ENCODE peak calls at places on chromosome 3, in six cellular contexts. One of them, this sample, is unnamed.

GRCh38 chr3:106452096-106452495 is 583.3 kb upstream of the CBLB start:
- DNase-seq in GM12891: no peak
- DNase-seq in K562: no peak
- DNase-seq in HepG2: no peak
- DNase-seq in GM12878: no peak
- DNase-seq in H1: no peak
- DNase-seq in this sample: no peak

GRCh38 chr3:107951111-107951510 is 139.7 kb downstream of the CD47 start:
- DNase-seq in K562: no peak
- DNase-seq in GM12891: no peak
- DNase-seq in H1: no peak
- DNase-seq in HepG2: no peak
- DNase-seq in GM12878: no peak
- DNase-seq in this sample: no peak

GRCh38 chr3:72345237-72345878 is 502.9 kb downstream of the SHQ1 start:
- DNase-seq in GM12878: no peak
- DNase-seq in H1: no peak
- DNase-seq in GM12891: no peak
- DNase-seq in HepG2: no peak
- DNase-seq in K562: no peak
- DNase-seq in this sample: no peak

GRCh38 chr3:21310176-21310575 is 440.8 kb downstream of the ZNF385D start:
- DNase-seq in H1: no peak
- DNase-seq in K562: no peak
- DNase-seq in GM12891: no peak
- DNase-seq in HepG2: no peak
- DNase-seq in GM12878: no peak
- DNase-seq in this sample: no peak

GRCh38 chr3:178568152-178568753 is 32.0 kb downstream of the KCNMB2 start:
- DNase-seq in HepG2: no peak
- DNase-seq in H1: no peak
- DNase-seq in GM12891: no peak
- DNase-seq in K562: no peak
- DNase-seq in GM12878: no peak
- DNase-seq in this sample: no peak

GRCh38 chr3:72889310-72890165 is 1.7 kb downstream of the GXYLT2 start:
- DNase-seq in K562: no peak
- DNase-seq in HepG2: no peak
- DNase-seq in H1: no peak
- DNase-seq in GM12891: no peak
- DNase-seq in GM12878: no peak
- DNase-seq in this sample: no peak

GRCh38 chr3:24264748-24265158 is 229.9 kb downstream of the THRB start:
- DNase-seq in HepG2: peak; percentile 53
- DNase-seq in GM12878: no peak
- DNase-seq in GM12891: peak; percentile 16
- DNase-seq in H1: no peak
- DNase-seq in K562: peak; percentile 74
- DNase-seq in this sample: peak; percentile 12

GRCh38 chr3:8992199-8992598 is 28.9 kb upstream of the RAD18 start:
- DNase-seq in GM12878: no peak
- DNase-seq in K562: no peak
- DNase-seq in GM12891: no peak
- DNase-seq in H1: no peak
- DNase-seq in HepG2: no peak
- DNase-seq in this sample: no peak

GRCh38 chr3:112605285-112605684 is 35.7 kb downstream of the CCDC80 start:
- DNase-seq in GM12891: no peak
- DNase-seq in H1: no peak
- DNase-seq in GM12878: no peak
- DNase-seq in K562: no peak
- DNase-seq in HepG2: no peak
- DNase-seq in this sample: no peak

GRCh38 chr3:103319912-103320311 is 885.1 kb downstream of the ZPLD1 start:
- DNase-seq in GM12891: no peak
- DNase-seq in GM12878: no peak
- DNase-seq in HepG2: no peak
- DNase-seq in K562: no peak
- DNase-seq in H1: no peak
- DNase-seq in this sample: no peak

GRCh38 chr3:184635126-184635525 is 73.5 kb downstream of the EPHB3 start:
- DNase-seq in HepG2: no peak
- DNase-seq in GM12891: no peak
- DNase-seq in GM12878: no peak
- DNase-seq in H1: no peak
- DNase-seq in K562: no peak
- DNase-seq in this sample: no peak

GRCh38 chr3:126983653-126984390 is 907 bp downstream of the PLXNA1 start:
- DNase-seq in H1: peak; percentile 85
- DNase-seq in GM12878: no peak
- DNase-seq in GM12891: peak; percentile 60
- DNase-seq in K562: peak; percentile 61
- DNase-seq in HepG2: no peak
- DNase-seq in this sample: no peak

GRCh38 chr3:173395412-173396181 is 1.9 kb upstream of the NLGN1 start:
- DNase-seq in HepG2: no peak
- DNase-seq in H1: peak; percentile 85
- DNase-seq in GM12891: peak; percentile 35
- DNase-seq in GM12878: no peak
- DNase-seq in K562: peak; percentile 23
- DNase-seq in this sample: peak; percentile 30

GRCh38 chr3:143436231-143436930 is 316.8 kb downstream of the CHST2 start:
- DNase-seq in GM12891: no peak
- DNase-seq in HepG2: no peak
- DNase-seq in K562: no peak
- DNase-seq in H1: no peak
- DNase-seq in GM12878: no peak
- DNase-seq in this sample: no peak

GRCh38 chr3:178671261-178672191 is 135.3 kb downstream of the KCNMB2 start:
- DNase-seq in GM12878: no peak
- DNase-seq in HepG2: no peak
- DNase-seq in H1: no peak
- DNase-seq in K562: no peak
- DNase-seq in GM12891: no peak
- DNase-seq in this sample: no peak

GRCh38 chr3:31462050-31462569 is 70.6 kb upstream of the STT3B start:
- DNase-seq in H1: no peak
- DNase-seq in HepG2: peak; percentile 37
- DNase-seq in K562: peak; percentile 51
- DNase-seq in GM12891: no peak
- DNase-seq in GM12878: peak; percentile 64
- DNase-seq in this sample: peak; percentile 11
- TF ChIP-seq TAF1 in H1: no peak
- TF ChIP-seq TAF1 in HepG2: no peak
- TF ChIP-seq TAF1 in K562: no peak
- TF ChIP-seq TAF1 in GM12891: no peak
- TF ChIP-seq TAF1 in GM12878: no peak
- TF ChIP-seq TAF1 in this sample: no peak

DNA sequence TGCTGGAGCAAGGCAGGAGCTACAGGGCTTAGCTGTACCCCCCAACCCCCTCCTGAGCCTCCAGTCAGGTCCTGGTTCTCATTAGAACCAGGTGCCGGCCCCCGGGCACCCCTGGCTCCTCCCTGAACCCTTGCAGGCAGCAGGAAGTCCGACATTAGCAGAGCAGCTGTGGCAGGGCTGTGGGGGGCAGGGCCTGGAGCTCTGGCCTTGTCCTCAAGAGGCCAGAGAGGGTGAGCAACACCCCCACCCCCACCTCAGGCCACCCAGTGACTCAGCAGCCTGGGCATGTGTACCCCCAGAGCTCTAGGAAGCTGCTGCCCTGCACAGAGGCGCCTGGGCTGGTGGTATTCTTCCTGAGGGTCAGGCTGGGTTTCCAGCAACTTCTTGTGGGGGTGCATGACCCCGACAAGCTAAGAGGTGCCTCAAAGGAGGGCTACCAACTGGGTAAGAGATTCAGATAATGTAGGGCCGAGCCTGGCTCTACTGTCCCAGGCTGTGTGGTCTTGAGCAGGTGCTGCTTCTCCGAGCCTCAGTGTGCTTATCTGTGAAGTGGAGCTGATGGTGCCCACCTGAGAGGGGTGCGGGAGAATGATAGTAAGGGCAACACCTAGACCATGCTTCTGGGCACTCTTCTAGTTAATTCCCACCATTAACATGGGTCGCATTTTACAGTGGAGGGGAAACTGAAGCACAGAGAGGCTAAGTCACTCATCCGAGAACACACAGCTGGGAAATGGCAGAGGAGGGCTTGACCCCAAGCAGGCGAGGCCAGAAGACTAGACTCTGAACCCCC is 16.0 kb downstream of the H1-8 start:
- DNase-seq in HepG2: peak; percentile 74
- DNase-seq in GM12891: no peak
- DNase-seq in K562: peak; percentile 30
- DNase-seq in GM12878: no peak
- DNase-seq in H1: no peak
- DNase-seq in this sample: no peak
- TF ChIP-seq POLR2AphosphoS5 in HepG2: no peak
- TF ChIP-seq POLR2AphosphoS5 in GM12891: no peak
- TF ChIP-seq POLR2AphosphoS5 in K562: no peak
- TF ChIP-seq POLR2AphosphoS5 in GM12878: no peak
- TF ChIP-seq POLR2AphosphoS5 in H1: no peak
- TF ChIP-seq POLR2AphosphoS5 in this sample: no peak

GRCh38 chr3:123140591-123140990 is 61.2 kb upstream of the SEC22A start:
- DNase-seq in GM12891: no peak
- DNase-seq in K562: no peak
- DNase-seq in HepG2: no peak
- DNase-seq in GM12878: no peak
- DNase-seq in H1: no peak
- DNase-seq in this sample: no peak
- TF ChIP-seq POLR2A in GM12891: no peak
- TF ChIP-seq POLR2A in K562: no peak
- TF ChIP-seq POLR2A in HepG2: no peak
- TF ChIP-seq POLR2A in GM12878: no peak
- TF ChIP-seq POLR2A in H1: no peak
- TF ChIP-seq POLR2A in this sample: no peak

GRCh38 chr3:128845695-128846491 is 33.5 kb upstream of the ACAD9 start:
- DNase-seq in HepG2: peak; percentile 60
- DNase-seq in GM12878: peak; percentile 7
- DNase-seq in H1: peak; percentile 97
- DNase-seq in K562: peak; percentile 86
- DNase-seq in GM12891: peak; percentile 92
- DNase-seq in this sample: peak; percentile 88

GRCh38 chr3:128847631-128848370 is 31.6 kb upstream of the ACAD9 start:
- DNase-seq in HepG2: no peak
- DNase-seq in GM12878: no peak
- DNase-seq in H1: no peak
- DNase-seq in K562: no peak
- DNase-seq in GM12891: no peak
- DNase-seq in this sample: no peak

GRCh38 chr3:128844502-128844901 is 34.9 kb upstream of the ACAD9 start:
- DNase-seq in GM12891: no peak
- DNase-seq in K562: no peak
- DNase-seq in GM12878: no peak
- DNase-seq in HepG2: no peak
- DNase-seq in H1: no peak
- DNase-seq in this sample: no peak

GRCh38 chr3:128845119-128845518 is 34.3 kb upstream of the ACAD9 start:
- DNase-seq in H1: peak; percentile 69
- DNase-seq in K562: peak; percentile 27
- DNase-seq in HepG2: peak; percentile 25
- DNase-seq in GM12891: no peak
- DNase-seq in GM12878: no peak
- DNase-seq in this sample: no peak

GRCh38 chr3:128846501-128846900 is 32.9 kb upstream of the ACAD9 start:
- DNase-seq in K562: no peak
- DNase-seq in GM12891: no peak
- DNase-seq in HepG2: no peak
- DNase-seq in GM12878: no peak
- DNase-seq in H1: no peak
- DNase-seq in this sample: no peak
- TF ChIP-seq TAF1 in K562: no peak
- TF ChIP-seq TAF1 in GM12891: no peak
- TF ChIP-seq TAF1 in HepG2: no peak
- TF ChIP-seq TAF1 in GM12878: no peak
- TF ChIP-seq TAF1 in H1: no peak
- TF ChIP-seq TAF1 in this sample: no peak

DNA sequence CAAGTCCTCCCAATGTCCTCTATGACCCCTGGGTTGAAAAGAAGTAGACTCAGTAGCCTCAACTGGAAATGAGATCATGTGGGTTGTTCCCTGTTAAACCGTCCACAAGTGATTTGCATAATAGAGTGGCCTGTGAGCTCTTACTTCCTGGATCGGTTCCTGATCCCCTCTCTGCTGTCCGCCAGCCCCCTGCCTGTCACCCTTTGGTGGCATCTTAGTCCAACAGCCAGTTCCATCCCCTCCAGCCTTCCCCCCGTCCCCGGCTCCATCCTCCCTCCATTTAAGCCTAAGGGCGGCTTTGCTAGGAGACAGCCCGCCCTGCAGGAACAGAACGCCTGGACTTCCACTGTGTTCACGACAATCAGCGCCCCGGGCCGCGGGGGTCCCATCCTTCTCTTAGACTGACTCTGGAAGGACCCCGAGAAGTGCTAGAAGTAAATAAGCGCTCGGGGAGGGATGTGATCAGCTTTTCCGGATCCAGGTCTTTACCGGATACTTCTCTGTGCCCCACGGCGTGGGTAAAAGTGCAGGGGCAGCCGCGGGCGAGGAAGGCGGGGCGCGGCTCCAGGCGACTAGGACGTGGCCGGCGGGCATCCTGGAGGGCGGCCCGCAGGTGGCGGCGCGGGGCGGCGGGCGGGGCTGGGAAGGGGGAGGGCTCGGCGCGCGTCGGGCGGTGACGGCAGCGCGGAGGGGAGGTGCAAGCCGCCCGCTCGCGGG is 51.2 kb upstream of the ULK4 start:
- DNase-seq in GM12878: peak; percentile 86
- DNase-seq in HepG2: peak; percentile 37
- DNase-seq in K562: peak; percentile 87
- DNase-seq in GM12891: peak; percentile 69
- DNase-seq in H1: peak; percentile 72
- DNase-seq in this sample: peak; percentile 73
- TF ChIP-seq POLR2AphosphoS5 in GM12878: peak; percentile 81
- TF ChIP-seq POLR2AphosphoS5 in HepG2: no peak
- TF ChIP-seq POLR2AphosphoS5 in K562: peak; percentile 40
- TF ChIP-seq POLR2AphosphoS5 in GM12891: peak; percentile 67
- TF ChIP-seq POLR2AphosphoS5 in H1: no peak
- TF ChIP-seq POLR2AphosphoS5 in this sample: peak; percentile 70

This sample was measured in GM12892.